ENCODE peak calls at places on chromosomes 11 and 22, in seven cellular contexts. One of them, this sample, is unnamed.

GRCh38 chr11:60305906-60306619 is 21.0 kb upstream of the MS4A6E start:
- DNase-seq in upper lobe of right lung: no peak
- DNase-seq in uterus: no peak
- DNase-seq in left ventricle myocardium inferior: no peak
- DNase-seq in body of pancreas: no peak
- DNase-seq in iPS DF 6.9: no peak
- DNase-seq in PC-3: peak
- DNase-seq in this sample: no peak

GRCh38 chr11:76805206-76805913 is 22.2 kb downstream of the TSKU start:
- DNase-seq in PC-3: no peak
- DNase-seq in iPS DF 6.9: no peak
- DNase-seq in body of pancreas: no peak
- DNase-seq in left ventricle myocardium inferior: no peak
- DNase-seq in uterus: peak
- DNase-seq in upper lobe of right lung: peak
- DNase-seq in this sample: peak

GRCh38 chr11:115220881-115221280 is 283.3 kb downstream of the CADM1 start:
- DNase-seq in left ventricle myocardium inferior: no peak
- DNase-seq in upper lobe of right lung: no peak
- DNase-seq in PC-3: no peak
- DNase-seq in iPS DF 6.9: no peak
- DNase-seq in uterus: no peak
- DNase-seq in body of pancreas: no peak
- DNase-seq in this sample: no peak

GRCh38 chr11:47617417-47617809 is 23.2 kb upstream of the C1QTNF4 start:
- DNase-seq in iPS DF 6.9: no peak
- DNase-seq in left ventricle myocardium inferior: no peak
- DNase-seq in body of pancreas: no peak
- DNase-seq in upper lobe of right lung: no peak
- DNase-seq in PC-3: peak
- DNase-seq in uterus: no peak
- DNase-seq in this sample: no peak

GRCh38 chr11:94553938-94554337 is 10.2 kb downstream of the FUT4 start:
- DNase-seq in PC-3: peak
- DNase-seq in iPS DF 6.9: no peak
- DNase-seq in upper lobe of right lung: no peak
- DNase-seq in left ventricle myocardium inferior: no peak
- DNase-seq in uterus: no peak
- DNase-seq in body of pancreas: peak
- DNase-seq in this sample: no peak

GRCh38 chr11:1220941-1221721 is 1.7 kb upstream of the MUC5B start:
- DNase-seq in upper lobe of right lung: peak
- DNase-seq in uterus: no peak
- DNase-seq in left ventricle myocardium inferior: no peak
- DNase-seq in body of pancreas: no peak
- DNase-seq in iPS DF 6.9: no peak
- DNase-seq in PC-3: no peak
- DNase-seq in this sample: no peak

GRCh38 chr11:124934862-124935547 is 842 bp downstream of the HEPACAM start:
- DNase-seq in upper lobe of right lung: no peak
- DNase-seq in left ventricle myocardium inferior: no peak
- DNase-seq in uterus: no peak
- DNase-seq in iPS DF 6.9: no peak
- DNase-seq in PC-3: peak
- DNase-seq in body of pancreas: no peak
- DNase-seq in this sample: no peak

GRCh38 chr11:121416909-121417567 is 35.1 kb upstream of the SORL1 start:
- DNase-seq in iPS DF 6.9: no peak
- DNase-seq in upper lobe of right lung: peak
- DNase-seq in PC-3: peak
- DNase-seq in body of pancreas: peak
- DNase-seq in uterus: peak
- DNase-seq in left ventricle myocardium inferior: peak
- DNase-seq in this sample: no peak

DNA sequence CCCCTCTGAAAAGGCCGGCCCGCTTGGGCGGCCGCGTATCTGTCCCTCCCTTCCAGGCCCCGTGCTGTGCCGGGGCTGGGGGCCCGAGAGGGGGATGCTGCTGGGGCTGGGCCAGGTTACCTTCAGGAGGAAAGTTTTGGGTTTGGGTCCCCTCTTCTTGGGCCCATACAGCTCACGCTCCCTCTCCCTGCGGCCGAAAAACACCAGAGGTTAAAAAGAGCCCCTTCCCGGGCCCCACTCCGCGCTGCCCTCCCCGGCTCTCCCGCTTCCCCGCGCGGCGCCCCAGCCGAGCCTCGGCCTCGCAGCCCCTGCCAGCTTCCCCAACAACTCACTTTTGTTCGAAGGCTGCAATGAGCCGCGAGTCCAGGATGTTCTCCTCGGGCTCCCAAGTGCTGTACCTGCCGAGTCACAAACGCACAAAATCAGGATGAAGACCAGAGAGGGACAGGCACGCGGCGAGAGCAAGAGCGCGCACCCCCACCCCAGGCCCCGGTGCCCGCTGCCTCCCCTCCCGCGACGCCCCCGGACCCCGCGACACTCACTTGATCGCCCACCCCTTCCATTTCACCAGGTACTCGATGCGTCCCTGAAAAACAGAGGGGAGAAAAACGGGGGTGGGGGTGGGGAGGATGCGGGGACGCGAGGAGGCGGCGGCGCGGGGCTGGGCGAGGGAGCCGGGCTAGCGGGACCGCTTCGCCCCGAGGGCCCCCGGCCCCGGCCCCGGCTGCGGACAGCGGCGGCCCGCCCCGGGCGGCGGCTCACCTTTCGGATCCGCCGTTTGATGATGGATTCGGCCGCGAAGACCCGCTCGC is 450 bp downstream of the CBX6 start:
- DNase-seq in PC-3: no peak
- DNase-seq in uterus: no peak
- DNase-seq in iPS DF 6.9: no peak
- DNase-seq in left ventricle myocardium inferior: no peak
- DNase-seq in body of pancreas: peak
- DNase-seq in upper lobe of right lung: no peak
- DNase-seq in this sample: peak
- H3K4me3 ChIP-seq in PC-3: peak
- H3K4me3 ChIP-seq in uterus: peak
- H3K4me3 ChIP-seq in iPS DF 6.9: peak
- H3K4me3 ChIP-seq in left ventricle myocardium inferior: peak
- H3K4me3 ChIP-seq in body of pancreas: peak
- H3K4me3 ChIP-seq in upper lobe of right lung: peak
- H3K4me3 ChIP-seq in this sample: peak

GRCh38 chr22:40708177-40708576 is 28.9 kb downstream of the MCHR1 start:
- DNase-seq in body of pancreas: no peak
- DNase-seq in PC-3: no peak
- DNase-seq in iPS DF 6.9: no peak
- DNase-seq in upper lobe of right lung: no peak
- DNase-seq in uterus: no peak
- DNase-seq in left ventricle myocardium inferior: no peak
- DNase-seq in this sample: no peak

GRCh38 chr22:40707154-40707553 is 27.9 kb downstream of the MCHR1 start:
- DNase-seq in uterus: no peak
- DNase-seq in left ventricle myocardium inferior: no peak
- DNase-seq in PC-3: no peak
- DNase-seq in upper lobe of right lung: no peak
- DNase-seq in body of pancreas: no peak
- DNase-seq in iPS DF 6.9: no peak
- DNase-seq in this sample: no peak

GRCh38 chr22:40712311-40712710 is 33.0 kb downstream of the MCHR1 start:
- DNase-seq in PC-3: no peak
- DNase-seq in left ventricle myocardium inferior: no peak
- DNase-seq in upper lobe of right lung: no peak
- DNase-seq in uterus: no peak
- DNase-seq in body of pancreas: no peak
- DNase-seq in iPS DF 6.9: no peak
- DNase-seq in this sample: no peak

GRCh38 chr22:40705918-40706682 is 26.8 kb downstream of the MCHR1 start:
- DNase-seq in uterus: no peak
- DNase-seq in body of pancreas: no peak
- DNase-seq in PC-3: no peak
- DNase-seq in iPS DF 6.9: no peak
- DNase-seq in left ventricle myocardium inferior: no peak
- DNase-seq in upper lobe of right lung: no peak
- DNase-seq in this sample: no peak

GRCh38 chr22:40709752-40710413 is 30.6 kb downstream of the MCHR1 start:
- DNase-seq in PC-3: no peak
- DNase-seq in upper lobe of right lung: no peak
- DNase-seq in left ventricle myocardium inferior: peak
- DNase-seq in iPS DF 6.9: no peak
- DNase-seq in uterus: peak
- DNase-seq in body of pancreas: no peak
- DNase-seq in this sample: no peak
- H3K27ac ChIP-seq in PC-3: no peak
- H3K27ac ChIP-seq in upper lobe of right lung: peak
- H3K27ac ChIP-seq in left ventricle myocardium inferior: peak
- H3K27ac ChIP-seq in iPS DF 6.9: no peak
- H3K27ac ChIP-seq in uterus: peak
- H3K27ac ChIP-seq in body of pancreas: no peak
- H3K27ac ChIP-seq in this sample: no peak

GRCh38 chr11:73866095-73866579 is 10.5 kb downstream of the COA4 start:
- DNase-seq in iPS DF 6.9: no peak
- DNase-seq in uterus: no peak
- DNase-seq in PC-3: peak
- DNase-seq in left ventricle myocardium inferior: no peak
- DNase-seq in body of pancreas: no peak
- DNase-seq in upper lobe of right lung: no peak
- DNase-seq in this sample: peak

GRCh38 chr11:73870261-73870660 is 6.4 kb downstream of the COA4 start:
- DNase-seq in uterus: no peak
- DNase-seq in body of pancreas: no peak
- DNase-seq in upper lobe of right lung: no peak
- DNase-seq in left ventricle myocardium inferior: no peak
- DNase-seq in PC-3: no peak
- DNase-seq in iPS DF 6.9: no peak
- DNase-seq in this sample: no peak

GRCh38 chr11:73869234-73869949 is 7.3 kb downstream of the COA4 start:
- DNase-seq in left ventricle myocardium inferior: no peak
- DNase-seq in PC-3: peak
- DNase-seq in body of pancreas: no peak
- DNase-seq in upper lobe of right lung: no peak
- DNase-seq in iPS DF 6.9: no peak
- DNase-seq in uterus: no peak
- DNase-seq in this sample: no peak

GRCh38 chr11:73862971-73863370 is 13.7 kb downstream of the COA4 start:
- DNase-seq in upper lobe of right lung: no peak
- DNase-seq in PC-3: no peak
- DNase-seq in body of pancreas: no peak
- DNase-seq in uterus: no peak
- DNase-seq in left ventricle myocardium inferior: no peak
- DNase-seq in iPS DF 6.9: no peak
- DNase-seq in this sample: no peak

GRCh38 chr11:73866586-73866996 is 10.1 kb downstream of the COA4 start:
- DNase-seq in uterus: peak
- DNase-seq in PC-3: peak
- DNase-seq in left ventricle myocardium inferior: no peak
- DNase-seq in upper lobe of right lung: no peak
- DNase-seq in iPS DF 6.9: no peak
- DNase-seq in body of pancreas: no peak
- DNase-seq in this sample: no peak
- H3K4me3 ChIP-seq in uterus: no peak
- H3K4me3 ChIP-seq in PC-3: no peak
- H3K4me3 ChIP-seq in left ventricle myocardium inferior: no peak
- H3K4me3 ChIP-seq in upper lobe of right lung: no peak
- H3K4me3 ChIP-seq in iPS DF 6.9: no peak
- H3K4me3 ChIP-seq in body of pancreas: no peak
- H3K4me3 ChIP-seq in this sample: no peak

DNA sequence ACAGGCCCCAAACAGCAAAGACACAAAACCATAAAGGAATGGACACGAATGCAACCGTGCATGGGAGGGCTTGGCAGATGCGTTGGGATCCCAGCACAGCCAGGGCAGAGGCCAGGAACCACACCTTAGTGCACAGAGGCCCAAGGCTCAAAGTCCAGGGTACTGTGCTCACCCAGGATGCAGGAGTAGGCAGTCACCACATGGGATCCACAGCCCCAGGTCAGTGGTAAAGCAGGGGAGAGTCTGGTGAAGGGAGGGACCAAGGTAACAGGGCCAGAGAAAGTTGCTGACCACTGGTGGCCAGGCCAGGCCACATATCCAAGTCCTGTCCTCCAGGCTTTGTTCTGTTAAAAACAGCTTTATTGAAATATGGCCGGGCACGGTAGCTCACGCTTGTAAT is 6.5 kb upstream of the CERK start:
- DNase-seq in upper lobe of right lung: no peak
- DNase-seq in iPS DF 6.9: no peak
- DNase-seq in PC-3: no peak
- DNase-seq in uterus: no peak
- DNase-seq in body of pancreas: no peak
- DNase-seq in left ventricle myocardium inferior: no peak
- DNase-seq in this sample: no peak
- H3K27ac ChIP-seq in upper lobe of right lung: no peak
- H3K27ac ChIP-seq in iPS DF 6.9: no peak
- H3K27ac ChIP-seq in PC-3: no peak
- H3K27ac ChIP-seq in uterus: no peak
- H3K27ac ChIP-seq in body of pancreas: no peak
- H3K27ac ChIP-seq in left ventricle myocardium inferior: no peak
- H3K27ac ChIP-seq in this sample: no peak

GRCh38 chr11:122979103-122979814 is 2.4 kb downstream of the BSX start:
- DNase-seq in body of pancreas: no peak
- DNase-seq in left ventricle myocardium inferior: no peak
- DNase-seq in upper lobe of right lung: no peak
- DNase-seq in uterus: no peak
- DNase-seq in iPS DF 6.9: no peak
- DNase-seq in PC-3: no peak
- DNase-seq in this sample: no peak
- H3K4me3 ChIP-seq in body of pancreas: no peak
- H3K4me3 ChIP-seq in left ventricle myocardium inferior: no peak
- H3K4me3 ChIP-seq in upper lobe of right lung: no peak
- H3K4me3 ChIP-seq in uterus: no peak
- H3K4me3 ChIP-seq in iPS DF 6.9: no peak
- H3K4me3 ChIP-seq in PC-3: no peak
- H3K4me3 ChIP-seq in this sample: no peak

GRCh38 chr11:46330887-46331652 is 16.2 kb upstream of the DGKZ start:
- DNase-seq in left ventricle myocardium inferior: no peak
- DNase-seq in iPS DF 6.9: no peak
- DNase-seq in upper lobe of right lung: no peak
- DNase-seq in body of pancreas: no peak
- DNase-seq in PC-3: no peak
- DNase-seq in uterus: no peak
- DNase-seq in this sample: no peak
- H3K27ac ChIP-seq in left ventricle myocardium inferior: no peak
- H3K27ac ChIP-seq in iPS DF 6.9: no peak
- H3K27ac ChIP-seq in upper lobe of right lung: no peak
- H3K27ac ChIP-seq in body of pancreas: no peak
- H3K27ac ChIP-seq in PC-3: no peak
- H3K27ac ChIP-seq in uterus: no peak
- H3K27ac ChIP-seq in this sample: no peak